ENCODE peak calls at places on chromosomes 2 and 18, in ten cellular contexts. E is activated CD8-positive, alpha-beta T cell treated with anti-CD3 and anti-CD28 coated beads for 36 hours; R is amygdala; J is HTR-8/SVneo; B is K562; N is SK-N-SH; I is NCI-H1694; F is ACHN; U is coronary artery; T is H54. S is an unnamed sample.

GRCh38 chr2:96945011-96945410 is 41.4 kb downstream of the FAM178B start:
- DNase-seq in E (no peak), R (no peak), J (no peak), B (no peak), N (no peak), I (peak; percentile 89), F (no peak), U (no peak), T (no peak), S (no peak)

GRCh38 chr2:170005702-170006101 is 172.2 kb upstream of the MYO3B start:
- DNase-seq in E (no peak), R (no peak), J (no peak), B (peak; percentile 72), N (no peak), I (no peak), F (peak; percentile 13), U (no peak), T (no peak), S (no peak)

GRCh38 chr2:190781604-190782198 is 98.9 kb upstream of the GLS start:
- DNase-seq in E (peak; percentile 70), R (no peak), J (peak; percentile 73), B (peak; percentile 63), N (peak; percentile 71), I (peak; percentile 38), F (peak; percentile 75), U (no peak), T (peak; percentile 33), S (peak; percentile 3)

GRCh38 chr2:215320102-215320501 is 8.2 kb downstream of the ATIC start:
- DNase-seq in E (no peak), R (no peak), J (no peak), B (no peak), N (no peak), I (no peak), F (no peak), U (no peak), T (no peak), S (no peak)

GRCh38 chr2:238910751-238911351 is 63.0 kb downstream of the TWIST2 start:
- DNase-seq in E (no peak), R (no peak), J (no peak), B (no peak), N (no peak), I (peak; percentile 5), F (peak; percentile 78), U (peak; percentile 72), T (peak; percentile 19), S (no peak)

GRCh38 chr2:150548527-150548926 is 61.1 kb upstream of the RND3 start:
- DNase-seq in E (peak; percentile 4), R (no peak), J (no peak), B (peak; percentile 11), N (peak; percentile 30), I (no peak), F (peak; percentile 48), U (no peak), T (peak; percentile 45), S (no peak)

GRCh38 chr2:195837987-195838386 is 181.0 kb downstream of the SLC39A10 start:
- DNase-seq in E (no peak), R (no peak), J (no peak), B (no peak), N (no peak), I (no peak), F (no peak), U (no peak), T (no peak), S (no peak)

GRCh38 chr2:133044556-133044955 is 374.6 kb upstream of the LYPD1 start:
- DNase-seq in E (no peak), R (no peak), J (no peak), B (no peak), N (no peak), I (no peak), F (no peak), U (no peak), T (no peak), S (no peak)

GRCh38 chr2:128640166-128640846 is 321.6 kb upstream of the HS6ST1 start:
- DNase-seq in E (no peak), R (no peak), J (no peak), B (no peak), N (no peak), I (no peak), F (no peak), U (peak; percentile 55), T (no peak), S (no peak)

GRCh38 chr18:79395761-79396404 is at the start of gene NFATC1:
- DNase-seq in E (peak; percentile 91), R (no peak), J (peak; percentile 41), B (peak; percentile 79), N (no peak), I (peak; percentile 29), F (peak; percentile 61), U (peak; percentile 95), T (peak; percentile 45), S (no peak)

GRCh38 chr2:187497858-187498463 is 49.9 kb upstream of the CALCRL start:
- DNase-seq in E (no peak), R (no peak), J (no peak), B (no peak), N (no peak), I (peak; percentile 15), F (peak; percentile 53), U (no peak), T (no peak), S (no peak)

GRCh38 chr2:120108049-120108448 is 95.2 kb downstream of the EPB41L5 start:
- DNase-seq in E (no peak), R (no peak), J (peak; percentile 26), B (no peak), N (peak; percentile 4), I (peak; percentile 47), F (no peak), U (no peak), T (no peak), S (no peak)

GRCh38 chr2:234565201-234565600 is 68.3 kb upstream of the ARL4C start:
- DNase-seq in E (no peak), R (no peak), J (no peak), B (no peak), N (peak; percentile 34), I (no peak), F (no peak), U (no peak), T (no peak), S (no peak)

GRCh38 chr18:54127759-54128378 is 96.6 kb downstream of the MBD2 start:
- DNase-seq in E (peak; percentile 44), R (peak; percentile 51), J (peak; percentile 20), B (peak; percentile 59), N (peak; percentile 55), I (peak; percentile 30), F (peak; percentile 55), U (no peak), T (peak; percentile 7), S (peak; percentile 1)

GRCh38 chr2:9092383-9093282 is 89.1 kb upstream of the MBOAT2 start:
- DNase-seq in E (no peak), R (no peak), J (no peak), B (no peak), N (no peak), I (no peak), F (no peak), U (no peak), T (no peak), S (no peak)

GRCh38 chr2:169803480-169803879 is 4.8 kb downstream of the SSB start:
- DNase-seq in E (no peak), R (no peak), J (no peak), B (no peak), N (no peak), I (no peak), F (no peak), U (no peak), T (no peak), S (no peak)

GRCh38 chr2:21163213-21163612 is 39.4 kb downstream of the TDRD15 start:
- DNase-seq in E (no peak), R (no peak), J (no peak), B (no peak), N (no peak), I (no peak), F (no peak), U (no peak), T (no peak), S (no peak)

GRCh38 chr2:132677661-132678060 is 7.7 kb upstream of the LYPD1 start:
- DNase-seq in E (no peak), R (no peak), J (no peak), B (no peak), N (no peak), I (no peak), F (no peak), U (no peak), T (no peak), S (no peak)

S was measured in substantia nigra.